ENCODE peak calls at places on chromosome 12, in ten cellular contexts. W is activated effector memory CD4-positive, alpha-beta T cell treated with Interleukin-2 at 50 U/mL for 16 hours; D is cardiac fibroblast; G is activated T-cell treated with anti-CD3 and anti-CD28 coated beads, Interleukin-2, amount 50 U/mL, for 1 hour; O is nephron progenitor cell; A is ELR; Y is NCI-H2171; E is left cardiac atrium; X is T-helper 22 cell; T is ovary. J is an unnamed sample.

GRCh38 chr12:27589419-27589818 is 65.4 kb downstream of the PPFIBP1 start:
- DNase-seq in E (no peak), A (no peak), D (no peak), T (no peak), X (no peak), W (no peak), Y (no peak), O (no peak), G (no peak), J (no peak)

GRCh38 chr12:116604883-116605641 is 45.9 kb downstream of the MAP1LC3B2 start:
- DNase-seq in G (no peak), X (no peak), T (peak; percentile 48), O (no peak), E (no peak), Y (peak; percentile 23), D (no peak), A (peak; percentile 48), W (no peak), J (no peak)

GRCh38 chr12:124720687-124721500 is 142.8 kb downstream of the SCARB1 start:
- DNase-seq in Y (peak; percentile 83), T (peak; percentile 45), A (peak; percentile 61), E (peak; percentile 66), D (peak; percentile 83), G (no peak), O (peak; percentile 82), X (no peak), W (no peak), J (no peak)

GRCh38 chr12:119024226-119024810 is 43.0 kb downstream of the SRRM4 start:
- DNase-seq in T (no peak), O (no peak), X (no peak), Y (no peak), E (no peak), A (no peak), W (no peak), G (no peak), D (no peak), J (no peak)

GRCh38 chr12:66423290-66423689 is 121.0 kb downstream of the HELB start:
- DNase-seq in W (no peak), X (no peak), E (no peak), Y (no peak), T (no peak), G (no peak), D (no peak), A (peak; percentile 6), O (no peak), J (no peak)

GRCh38 chr12:54891717-54892478 is 37.6 kb downstream of the MUCL1 start:
- DNase-seq in D (no peak), G (no peak), O (no peak), A (no peak), E (no peak), T (no peak), W (no peak), Y (no peak), X (no peak), J (no peak)

GRCh38 chr12:126483145-126484068 is 1418.2 kb downstream of the AACS start:
- DNase-seq in A (peak; percentile 3), E (no peak), T (no peak), Y (no peak), X (no peak), G (no peak), W (no peak), O (no peak), D (peak; percentile 76), J (no peak)

GRCh38 chr12:13362260-13362841 is 165.8 kb downstream of the EMP1 start:
- DNase-seq in O (peak; percentile 63), A (peak; percentile 73), W (no peak), E (peak; percentile 53), X (no peak), G (no peak), Y (no peak), D (peak; percentile 66), T (no peak), J (peak; percentile 75)

GRCh38 chr12:27564612-27565213 is 40.7 kb downstream of the PPFIBP1 start:
- DNase-seq in Y (no peak), O (no peak), T (no peak), E (no peak), W (no peak), G (no peak), D (peak; percentile 39), X (no peak), A (peak; percentile 53), J (no peak)

GRCh38 chr12:52032431-52032796 is 18.8 kb upstream of the NR4A1 start:
- DNase-seq in G (no peak), A (peak; percentile 33), E (peak; percentile 82), X (no peak), W (no peak), T (peak; percentile 91), D (peak; percentile 78), Y (no peak), O (no peak), J (no peak)

GRCh38 chr12:88946377-88946997 is 366.2 kb upstream of the KITLG start:
- DNase-seq in G (no peak), E (no peak), O (no peak), X (no peak), T (no peak), W (no peak), D (peak; percentile 85), Y (no peak), A (peak; percentile 78), J (peak; percentile 48)

GRCh38 chr12:105107176-105107496 is 395 bp upstream of the WASHC4 start:
- DNase-seq in E (no peak), A (peak; percentile 70), T (no peak), D (peak; percentile 69), G (no peak), O (no peak), W (no peak), Y (no peak), X (no peak), J (no peak)

GRCh38 chr12:45130881-45131281 is 80.0 kb upstream of the DBX2 start:
- DNase-seq in X (no peak), A (peak; percentile 70), W (peak; percentile 1), O (peak; percentile 48), D (peak; percentile 77), T (peak; percentile 45), E (no peak), G (peak; percentile 20), Y (no peak), J (peak; percentile 67)